ENCODE peak calls at places on chromosome 19, in five cellular contexts. T is occipital lobe, Z is H54, O is PC-9, V is AG04450. C is an unnamed sample.
A peak's percentile ranks its signal among the peaks of the same experiment; 100 is the strongest.

GRCh38 chr19:41657157-41657556 is 30.3 kb upstream of the CEACAM4 start:
- DNase-seq in T (no peak), Z (no peak), O (no peak), V (no peak), C (no peak)

GRCh38 chr19:18775586-18776287 is 15.4 kb downstream of the COMP start:
- DNase-seq in V (no peak), T (no peak), Z (peak; percentile 89), O (no peak), C (no peak)

GRCh38 chr19:13763300-13763699 is 1.0 kb upstream of the MRI1 start:
- DNase-seq in T (no peak), V (no peak), O (no peak), Z (no peak), C (no peak)

GRCh38 chr19:3620817-3621547 is 5.6 kb downstream of the CACTIN start:
- DNase-seq in Z (no peak), T (no peak), O (no peak), V (no peak), C (no peak)

GRCh38 chr19:58022283-58022660 is 11.6 kb upstream of the ZSCAN1 start:
- DNase-seq in Z (no peak), T (no peak), O (no peak), V (no peak), C (no peak)

GRCh38 chr19:3121396-3121795 is 14.4 kb upstream of the GNA15 start:
- DNase-seq in T (no peak), V (no peak), Z (no peak), O (no peak), C (no peak)

GRCh38 chr19:55460670-55461258 is 678 bp downstream of the ISOC2 start:
- DNase-seq in T (peak; percentile 30), O (peak; percentile 67), Z (no peak), V (peak; percentile 48), C (peak; percentile 26)

GRCh38 chr19:41883463-41883820 is 458 bp downstream of the ARHGEF1 start:
- DNase-seq in Z (no peak), V (no peak), O (no peak), T (no peak), C (no peak)

GRCh38 chr19:9155591-9155990 is 15.4 kb downstream of the ZNF317 start:
- DNase-seq in V (no peak), O (no peak), Z (no peak), T (no peak), C (no peak)

GRCh38 chr19:38122402-38123093 is 101.5 kb downstream of the DPF1 start:
- DNase-seq in V (no peak), T (no peak), O (no peak), Z (no peak), C (no peak)

GRCh38 chr19:48400018-48400742 is 6.7 kb downstream of the GRIN2D start:
- DNase-seq in T (no peak), Z (peak; percentile 90), V (no peak), O (peak; percentile 31), C (peak; percentile 83)

GRCh38 chr19:29294343-29294811 is 81.4 kb upstream of the UQCRFS1 start:
- DNase-seq in Z (no peak), V (no peak), O (no peak), T (no peak), C (no peak)

GRCh38 chr19:5155586-5156210 is 184.9 kb downstream of the PTPRS start:
- DNase-seq in T (no peak), Z (no peak), V (no peak), O (no peak), C (no peak)

GRCh38 chr19:7868671-7869452 is 5.3 kb downstream of the PRR36 start:
- DNase-seq in T (peak; percentile 33), Z (peak; percentile 87), O (peak; percentile 94), V (no peak), C (peak; percentile 97)

GRCh38 chr19:47381653-47382279 is 32.7 kb downstream of the DHX34 start:
- DNase-seq in Z (no peak), T (no peak), O (no peak), V (no peak), C (no peak)

GRCh38 chr19:13026478-13026999 is 31.3 kb downstream of the NFIX start:
- DNase-seq in Z (no peak), T (no peak), V (no peak), O (no peak), C (no peak)

GRCh38 chr19:27754700-27755099 is 1458.3 kb downstream of the UQCRFS1 start:
- DNase-seq in V (no peak), T (no peak), O (no peak), Z (no peak), C (no peak)

GRCh38 chr19:12052057-12052570 is 647 bp downstream of the ZNF878 start:
- DNase-seq in T (no peak), Z (no peak), O (no peak), V (no peak), C (peak; percentile 77)

GRCh38 chr19:45632468-45633196 is 6.6 kb downstream of the EML2 start:
- DNase-seq in Z (peak; percentile 79), T (no peak), O (peak; percentile 94), V (peak; percentile 75), C (peak; percentile 94)

GRCh38 chr19:2391118-2391725 is 31.2 kb downstream of the TMPRSS9 start:
- DNase-seq in Z (peak; percentile 70), V (peak; percentile 33), O (no peak), T (no peak), C (peak; percentile 37)

GRCh38 chr19:52115526-52116053 is 20.0 kb upstream of the ZNF841 start:
- DNase-seq in O (no peak), Z (no peak), V (no peak), T (no peak), C (no peak)

GRCh38 chr19:3179739-3180293 is 1.2 kb downstream of the S1PR4 start:
- DNase-seq in T (no peak), V (no peak), O (no peak), Z (no peak), C (no peak)

GRCh38 chr19:49950590-49950948 is 10.4 kb downstream of the SIGLEC11 start:
- DNase-seq in T (no peak), O (no peak), V (no peak), Z (no peak), C (no peak)

GRCh38 chr19:7865262-7865911 is 8.8 kb downstream of the PRR36 start:
- DNase-seq in Z (no peak), O (no peak), T (no peak), V (no peak), C (no peak)

GRCh38 chr19:47158879-47159509 is 28.4 kb downstream of the SAE1 start:
- DNase-seq in O (no peak), T (no peak), Z (no peak), V (no peak), C (no peak)